ENCODE peak calls at places on chromosomes 5 and 9, in nine cellular contexts. S, W, Q, P, D, Y, G, I and V are unnamed samples.

GRCh38 chr5:57693488-57694305 is 211.1 kb upstream of the ACTBL2 start:
- DNase-seq in P (peak; percentile 60), G (no peak), Q (no peak), W (no peak), S (no peak), Y (no peak), I (no peak), D (no peak), V (no peak)

GRCh38 chr9:33517373-33517772 is 6.7 kb upstream of the ANKRD18B start:
- DNase-seq in W (peak; percentile 57), D (no peak), Q (peak; percentile 39), G (no peak), P (peak; percentile 66), I (no peak), S (no peak), Y (peak; percentile 24), V (no peak)

GRCh38 chr5:35213608-35214007 is 16.7 kb downstream of the PRLR start:
- DNase-seq in W (peak; percentile 85), I (no peak), Q (no peak), Y (no peak), G (no peak), D (no peak), P (no peak), S (peak; percentile 72), V (no peak)

GRCh38 chr9:112810696-112811490 is 60.3 kb downstream of the SNX30 start:
- DNase-seq in G (no peak), S (no peak), P (no peak), I (no peak), Q (peak; percentile 9), Y (no peak), W (no peak), D (no peak), V (no peak)

GRCh38 chr5:10737880-10738279 is 23.2 kb downstream of the DAP start:
- DNase-seq in I (no peak), Q (no peak), P (no peak), D (no peak), S (no peak), W (no peak), G (no peak), Y (no peak), V (no peak)

GRCh38 chr5:164578911-164579310 is 1073.5 kb downstream of the MAT2B start:
- DNase-seq in G (no peak), Q (no peak), P (no peak), W (no peak), D (no peak), Y (no peak), S (no peak), I (no peak), V (no peak)

GRCh38 chr5:74035521-74035937 is 409.5 kb downstream of the ARHGEF28 start:
- DNase-seq in G (no peak), W (peak; percentile 64), Q (no peak), S (no peak), I (no peak), P (peak; percentile 74), Y (peak; percentile 3), D (no peak), V (no peak)

GRCh38 chr9:120876842-120877240 is at the start of gene PHF19:
- DNase-seq in Q (peak; percentile 34), I (no peak), G (no peak), Y (peak; percentile 55), W (no peak), P (peak; percentile 42), S (no peak), D (peak; percentile 55), V (no peak)

GRCh38 chr9:22379272-22379671 is 67.4 kb upstream of the DMRTA1 start:
- DNase-seq in S (no peak), P (no peak), W (no peak), Y (no peak), I (no peak), Q (no peak), D (no peak), G (no peak), V (no peak)

GRCh38 chr5:134175874-134176522 is 752 bp downstream of the SKP1 start:
- DNase-seq in G (peak; percentile 46), D (no peak), Y (no peak), P (peak; percentile 25), W (no peak), Q (no peak), S (no peak), I (no peak), V (no peak)

GRCh38 chr9:77809552-77809951 is 161.4 kb upstream of the GNA14 start:
- DNase-seq in Y (no peak), W (no peak), D (no peak), S (no peak), G (no peak), I (no peak), P (no peak), Q (no peak), V (no peak)

GRCh38 chr5:102295534-102296228 is 403 bp downstream of the SLCO4C1 start:
- DNase-seq in G (peak; percentile 40), W (no peak), Y (peak; percentile 14), P (no peak), Q (no peak), S (no peak), D (no peak), I (no peak), V (no peak)

GRCh38 chr5:113232667-113233066 is 202.1 kb downstream of the TSSK1B start:
- DNase-seq in Q (no peak), P (peak; percentile 32), W (peak; percentile 21), D (no peak), Y (no peak), S (peak; percentile 35), I (no peak), G (no peak), V (no peak)

DNA sequence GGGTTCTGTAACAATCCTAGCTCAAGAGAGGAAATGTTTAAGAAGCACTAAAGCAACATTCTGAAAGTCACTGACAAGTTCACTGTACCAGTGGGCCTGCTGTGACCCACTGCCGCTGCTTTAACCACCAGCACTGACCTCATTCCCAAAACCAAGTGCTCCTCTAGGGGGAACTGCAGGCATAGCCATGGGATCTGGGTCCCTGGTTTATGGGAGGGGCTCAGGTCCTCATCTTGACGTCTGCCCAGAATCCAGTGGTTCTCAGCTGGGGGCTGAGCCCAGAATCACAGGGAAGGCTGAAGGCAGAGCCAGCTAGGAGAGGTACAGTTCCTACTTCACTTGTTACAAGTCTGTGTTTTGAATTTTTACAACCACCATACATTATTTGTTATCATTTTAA is 36.1 kb upstream of the SLC2A8 start:
- DNase-seq in I (no peak), Q (peak; percentile 21), D (no peak), G (no peak), Y (peak; percentile 40), S (no peak), P (peak; percentile 63), W (peak; percentile 28), V (no peak)
- TF ChIP-seq CTCF in I (no peak), Q (peak; percentile 27), D (no peak), G (no peak), Y (no peak), S (no peak), P (peak; percentile 52), W (peak; percentile 48), V (no peak)

DNA sequence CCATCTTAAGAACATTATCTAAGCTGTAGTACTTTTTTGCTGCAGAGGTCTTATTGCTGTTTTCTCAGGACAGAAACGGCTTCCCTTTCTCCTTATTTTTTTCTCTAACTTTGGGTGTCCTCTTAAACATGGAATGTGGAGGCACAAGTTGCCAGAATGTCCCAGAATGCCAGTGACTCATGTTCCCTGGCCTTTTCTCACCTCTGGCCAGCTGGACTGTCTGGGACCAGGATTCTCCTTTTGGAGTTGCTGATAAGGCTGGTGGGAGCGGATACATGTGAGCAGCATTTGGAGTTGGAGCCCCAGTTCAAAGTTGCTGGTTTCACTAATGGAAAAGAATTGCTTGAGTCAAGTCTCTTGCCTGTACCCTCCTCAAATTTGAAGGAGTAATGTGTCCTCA is 112.8 kb downstream of the ARHGAP26 start:
- DNase-seq in W (no peak), Q (no peak), Y (no peak), I (no peak), S (no peak), G (no peak), P (peak; percentile 60), D (no peak), V (peak; percentile 87)
- H3K27ac ChIP-seq in W (no peak overlapping the region), Q (no peak overlapping the region), Y (no peak overlapping the region), I (peak overlapping the region; percentile 41), S (no peak overlapping the region), G (no peak overlapping the region), P (no peak overlapping the region), D (no peak overlapping the region), V (peak overlapping the region; percentile 76)

GRCh38 chr5:155822177-155822576 is 504.8 kb upstream of the SGCD start:
- DNase-seq in Y (no peak), S (no peak), P (no peak), W (no peak), G (no peak), Q (no peak), I (no peak), D (no peak), V (no peak)
- TF ChIP-seq CTCF in Y (no peak), S (no peak), P (no peak), W (no peak), G (no peak), Q (peak; percentile 28), I (no peak), D (no peak), V (no peak)

GRCh38 chr5:150618188-150618587 is 22.3 kb upstream of the SYNPO start:
- DNase-seq in S (no peak), P (no peak), I (no peak), D (no peak), Y (no peak), G (no peak), W (no peak), Q (no peak), V (no peak)
- H3K27ac ChIP-seq in S (peak overlapping the region; percentile 73), P (peak overlapping the region; percentile 33), I (peak overlapping the region; percentile 99), D (no peak overlapping the region), Y (no peak overlapping the region), G (peak overlapping the region; percentile 42), W (no peak overlapping the region), Q (no peak overlapping the region), V (peak overlapping the region; percentile 91)

DNA sequence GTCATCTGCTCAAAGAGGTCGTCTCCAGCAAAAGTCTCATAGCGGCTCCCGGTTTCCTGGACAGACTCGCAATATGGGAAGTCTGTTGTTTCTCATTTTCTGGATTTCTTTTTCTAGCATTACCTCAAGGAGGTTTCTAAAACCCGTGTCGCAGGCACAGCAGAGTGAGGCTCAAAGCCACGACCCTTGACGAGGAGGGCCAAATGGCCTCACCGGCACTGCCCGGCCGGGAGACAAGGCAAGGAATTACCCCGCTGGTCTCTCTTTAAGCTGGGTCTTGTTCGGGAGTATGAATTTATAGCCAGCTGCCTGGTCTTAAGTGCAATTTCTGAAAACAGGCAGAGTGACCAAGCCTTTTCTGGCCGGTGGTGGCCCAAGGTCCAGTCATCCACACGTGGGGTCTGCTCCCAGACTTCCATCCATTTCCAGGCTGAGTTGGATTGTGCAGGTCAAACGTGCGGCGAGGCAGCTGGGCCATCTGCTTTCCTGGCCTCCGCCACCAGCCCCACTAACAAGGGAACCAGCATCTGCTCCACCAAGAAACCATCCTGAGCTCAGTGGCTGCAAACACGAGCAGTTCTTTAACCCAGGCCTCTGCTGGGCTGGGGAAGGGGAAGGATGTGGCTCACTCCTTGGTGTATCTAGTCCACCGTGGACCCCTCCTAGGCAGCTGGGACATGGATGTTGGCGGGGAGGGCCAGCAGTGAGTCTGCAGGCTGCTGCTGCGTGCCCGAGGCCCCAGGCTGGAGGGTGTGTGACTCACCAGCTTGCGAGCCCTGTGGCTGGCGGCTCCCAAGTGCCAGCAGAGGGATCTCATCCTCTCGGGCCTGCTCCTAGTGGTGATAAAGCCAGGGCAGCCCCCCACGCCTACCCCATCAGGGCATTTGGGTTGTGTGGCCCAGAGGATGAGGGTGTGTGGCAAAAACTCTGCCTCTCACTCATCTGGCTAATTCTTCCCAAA is 55.6 kb upstream of the COL5A1 start:
- DNase-seq in P (peak; percentile 48), Q (no peak), W (peak; percentile 45), Y (no peak), G (peak; percentile 27), S (peak; percentile 14), D (no peak), I (no peak), V (peak; percentile 69)
- TF ChIP-seq CTCF in P (peak; percentile 40), Q (no peak), W (peak; percentile 15), Y (no peak), G (no peak), S (no peak), D (no peak), I (no peak), V (no peak)